ENCODE peak calls at places on chromosomes 7 and 10, in four cellular contexts. T, L, O and Q are unnamed samples.

GRCh38 chr7:139035588-139036353 is at the start of gene ZC3HAV1L:
- DNase-seq in T (peak), L (peak), O (peak), Q (peak)

GRCh38 chr10:97425964-97426775 is at the start of gene PGAM1:
- DNase-seq in T (peak), L (peak), O (peak), Q (peak)

GRCh38 chr10:114026189-114027040 is 17.3 kb upstream of the ADRB1 start:
- DNase-seq in T (no peak), L (no peak), O (no peak), Q (no peak)

GRCh38 chr10:50550291-50550839 is 73.4 kb downstream of the SGMS1 start:
- DNase-seq in T (no peak), L (no peak), O (peak), Q (no peak)

GRCh38 chr7:39333701-39334100 is 232.5 kb upstream of the YAE1 start:
- DNase-seq in T (no peak), L (no peak), O (no peak), Q (no peak)

GRCh38 chr7:155214328-155214986 is 83.2 kb upstream of the INSIG1 start:
- DNase-seq in T (no peak), L (no peak), O (no peak), Q (no peak)

GRCh38 chr7:70698219-70698832 is 433.6 kb upstream of the GALNT17 start:
- DNase-seq in T (no peak), L (no peak), O (peak), Q (peak)

GRCh38 chr7:72409638-72410015 is 2.5 kb downstream of the CALN1 start:
- DNase-seq in T (no peak), L (no peak), O (no peak), Q (no peak)

GRCh38 chr7:96120445-96120844 is 201.5 kb downstream of the SLC25A13 start:
- DNase-seq in T (no peak), L (no peak), O (no peak), Q (no peak)

GRCh38 chr7:44076101-44076895 is 6.0 kb downstream of the POLM start:
- DNase-seq in T (no peak), L (no peak), O (no peak), Q (no peak)

GRCh38 chr10:32179836-32180235 is 123.6 kb upstream of the KIF5B start:
- DNase-seq in T (no peak), L (no peak), O (no peak), Q (no peak)

GRCh38 chr10:9342865-9343450 is 1288.5 kb downstream of the GATA3 start:
- DNase-seq in T (no peak), L (no peak), O (no peak), Q (peak)

GRCh38 chr7:139673230-139673629 is 104.6 kb downstream of the HIPK2 start:
- DNase-seq in T (no peak), L (no peak), O (no peak), Q (no peak)

GRCh38 chr7:87797798-87798403 is 78.3 kb downstream of the SLC25A40 start:
- DNase-seq in T (no peak), L (no peak), O (no peak), Q (peak)

GRCh38 chr7:111958889-111959288 is 247.3 kb downstream of the DOCK4 start:
- DNase-seq in T (no peak), L (no peak), O (no peak), Q (no peak)

GRCh38 chr7:84829719-84830118 is 357.1 kb downstream of the SEMA3D start:
- DNase-seq in T (no peak), L (no peak), O (no peak), Q (no peak)

GRCh38 chr7:2099036-2099957 is 133.4 kb downstream of the MAD1L1 start:
- DNase-seq in T (peak), L (no peak), O (no peak), Q (peak)

GRCh38 chr7:134948736-134949135 is 37.6 kb upstream of the AGBL3 start:
- DNase-seq in T (no peak), L (no peak), O (no peak), Q (no peak)

GRCh38 chr7:117043051-117043546 is 89.8 kb downstream of the ST7 start:
- DNase-seq in T (no peak), L (no peak), O (no peak), Q (no peak)

GRCh38 chr7:17015575-17015974 is 133.8 kb upstream of the AGR3 start:
- DNase-seq in T (no peak), L (no peak), O (no peak), Q (no peak)

GRCh38 chr10:13590886-13591285 is 4.1 kb downstream of the PRPF18 start:
- DNase-seq in T (no peak), L (no peak), O (no peak), Q (no peak)

GRCh38 chr10:29784175-29784773 is 149.5 kb upstream of the SVIL start:
- DNase-seq in T (no peak), L (no peak), O (no peak), Q (no peak)

GRCh38 chr10:82889703-82890102 is 1014.7 kb downstream of the NRG3 start:
- DNase-seq in T (no peak), L (no peak), O (no peak), Q (no peak)

GRCh38 chr7:93884541-93884940 is 6.0 kb downstream of the TFPI2 start:
- DNase-seq in T (no peak), L (no peak), O (no peak), Q (no peak)

GRCh38 chr7:369981-370621 is 80.1 kb downstream of the FOXL3 start:
- DNase-seq in T (no peak), L (no peak), O (no peak), Q (no peak)